ENCODE peak calls at places on chromosome 19, in four cellular contexts. One of them, this sample, is unnamed.
A peak's percentile ranks its signal among the peaks of the same experiment; 100 is the strongest.

GRCh38 chr19:3607398-3608078 is 863 bp upstream of the TBXA2R start:
- DNase-seq in K562: peak; percentile 84
- DNase-seq in H1: peak; percentile 77
- DNase-seq in GM12878: no peak
- DNase-seq in this sample: no peak

GRCh38 chr19:32748497-32748896 is 28.9 kb downstream of the TDRD12 start:
- DNase-seq in K562: peak; percentile 34
- DNase-seq in H1: peak; percentile 44
- DNase-seq in GM12878: no peak
- DNase-seq in this sample: no peak

GRCh38 chr19:5338661-5339469 is 1.7 kb downstream of the PTPRS start:
- DNase-seq in K562: peak; percentile 34
- DNase-seq in H1: no peak
- DNase-seq in GM12878: no peak
- DNase-seq in this sample: no peak

GRCh38 chr19:55678121-55678671 is 3.2 kb downstream of the EPN1 start:
- DNase-seq in K562: no peak
- DNase-seq in H1: no peak
- DNase-seq in GM12878: peak; percentile 88
- DNase-seq in this sample: no peak

GRCh38 chr19:47587295-47587694 is 14.3 kb upstream of the ZNF541 start:
- DNase-seq in K562: no peak
- DNase-seq in H1: no peak
- DNase-seq in GM12878: no peak
- DNase-seq in this sample: peak; percentile 51

GRCh38 chr19:17213334-17213733 is 1.8 kb upstream of the USE1 start:
- DNase-seq in K562: no peak
- DNase-seq in H1: no peak
- DNase-seq in GM12878: no peak
- DNase-seq in this sample: no peak

GRCh38 chr19:43651758-43652545 is 12.3 kb upstream of the CADM4 start:
- DNase-seq in K562: peak; percentile 89
- DNase-seq in H1: peak; percentile 80
- DNase-seq in GM12878: no peak
- DNase-seq in this sample: peak; percentile 65

GRCh38 chr19:8392017-8392591 is 1.9 kb downstream of the RAB11B start:
- DNase-seq in K562: no peak
- DNase-seq in H1: no peak
- DNase-seq in GM12878: no peak
- DNase-seq in this sample: no peak

GRCh38 chr19:13850910-13851753 is 25.8 kb upstream of the NANOS3 start:
- DNase-seq in K562: peak; percentile 79
- DNase-seq in H1: no peak
- DNase-seq in GM12878: no peak
- DNase-seq in this sample: peak; percentile 94

GRCh38 chr19:17348700-17349099 is 11.3 kb downstream of the GTPBP3 start:
- DNase-seq in K562: no peak
- DNase-seq in H1: peak; percentile 64
- DNase-seq in GM12878: no peak
- DNase-seq in this sample: peak; percentile 53

GRCh38 chr19:33631628-33631995 is 9.9 kb downstream of the CHST8 start:
- DNase-seq in K562: no peak
- DNase-seq in H1: peak; percentile 41
- DNase-seq in GM12878: no peak
- DNase-seq in this sample: no peak

GRCh38 chr19:4867534-4868285 is at the start of gene PLIN3:
- DNase-seq in K562: peak; percentile 96
- DNase-seq in H1: peak; percentile 99
- DNase-seq in GM12878: peak; percentile 65
- DNase-seq in this sample: peak; percentile 93

GRCh38 chr19:16888629-16889371 is at the start of gene F2RL3:
- DNase-seq in K562: peak; percentile 90
- DNase-seq in H1: no peak
- DNase-seq in GM12878: no peak
- DNase-seq in this sample: peak; percentile 22

GRCh38 chr19:45779231-45780145 is 2.8 kb downstream of the DMPK start:
- DNase-seq in K562: peak; percentile 96
- DNase-seq in H1: peak; percentile 100
- DNase-seq in GM12878: peak; percentile 63
- DNase-seq in this sample: no peak

GRCh38 chr19:34962281-34962944 is 1.6 kb downstream of the ZNF792 start:
- DNase-seq in K562: peak; percentile 86
- DNase-seq in H1: no peak
- DNase-seq in GM12878: no peak
- DNase-seq in this sample: peak; percentile 16

GRCh38 chr19:29836409-29836825 is 24.6 kb downstream of the CCNE1 start:
- DNase-seq in K562: no peak
- DNase-seq in H1: no peak
- DNase-seq in GM12878: peak; percentile 86
- DNase-seq in this sample: no peak

GRCh38 chr19:41412953-41413352 is 14.2 kb downstream of the B3GNT8 start:
- DNase-seq in K562: no peak
- DNase-seq in H1: no peak
- DNase-seq in GM12878: no peak
- DNase-seq in this sample: no peak

GRCh38 chr19:56105090-56105701 is 15.9 kb downstream of the ZNF787 start:
- DNase-seq in K562: no peak
- DNase-seq in H1: peak; percentile 89
- DNase-seq in GM12878: no peak
- DNase-seq in this sample: peak; percentile 33

GRCh38 chr19:14959263-14959662 is 18.0 kb downstream of the OR7C2 start:
- DNase-seq in K562: no peak
- DNase-seq in H1: no peak
- DNase-seq in GM12878: no peak
- DNase-seq in this sample: no peak

GRCh38 chr19:46376241-46377153 is 29.6 kb downstream of the PPP5C start:
- DNase-seq in K562: no peak
- DNase-seq in H1: no peak
- DNase-seq in GM12878: no peak
- DNase-seq in this sample: no peak

GRCh38 chr19:8592231-8593009 is 15.2 kb upstream of the MYO1F start:
- DNase-seq in K562: peak; percentile 92
- DNase-seq in H1: peak; percentile 100
- DNase-seq in GM12878: no peak
- DNase-seq in this sample: peak; percentile 95

GRCh38 chr19:19110410-19111137 is 27.7 kb downstream of the TMEM161A start:
- DNase-seq in K562: no peak
- DNase-seq in H1: no peak
- DNase-seq in GM12878: no peak
- DNase-seq in this sample: no peak

GRCh38 chr19:5339950-5340636 is 519 bp downstream of the PTPRS start:
- DNase-seq in K562: peak; percentile 27
- DNase-seq in H1: no peak
- DNase-seq in GM12878: no peak
- DNase-seq in this sample: no peak

GRCh38 chr19:56149656-56150038 is 8.6 kb downstream of the ZNF444 start:
- DNase-seq in K562: no peak
- DNase-seq in H1: no peak
- DNase-seq in GM12878: no peak
- DNase-seq in this sample: no peak

GRCh38 chr19:29247912-29248311 is 35.0 kb upstream of the UQCRFS1 start:
- DNase-seq in K562: no peak
- DNase-seq in H1: no peak
- DNase-seq in GM12878: no peak
- DNase-seq in this sample: no peak

GRCh38 chr19:57559008-57559403 is 657 bp downstream of the ZNF550 start:
- DNase-seq in K562: peak; percentile 21
- DNase-seq in H1: no peak
- DNase-seq in GM12878: no peak
- DNase-seq in this sample: no peak

GRCh38 chr19:46221981-46222610 is 7.4 kb upstream of the IGFL1 start:
- DNase-seq in K562: no peak
- DNase-seq in H1: peak; percentile 50
- DNase-seq in GM12878: no peak
- DNase-seq in this sample: peak; percentile 34

GRCh38 chr19:8635422-8635821 is 5.0 kb downstream of the NFILZ start:
- DNase-seq in K562: no peak
- DNase-seq in H1: no peak
- DNase-seq in GM12878: no peak
- DNase-seq in this sample: peak; percentile 16

GRCh38 chr19:50679177-50680125 is 30.2 kb downstream of the C19orf81 start:
- DNase-seq in K562: peak; percentile 92
- DNase-seq in H1: peak; percentile 96
- DNase-seq in GM12878: peak; percentile 61
- DNase-seq in this sample: peak; percentile 66

GRCh38 chr19:10230155-10230903 is 802 bp downstream of the S1PR2 start:
- DNase-seq in K562: no peak
- DNase-seq in H1: peak; percentile 83
- DNase-seq in GM12878: no peak
- DNase-seq in this sample: peak; percentile 58

GRCh38 chr19:17404015-17404414 is 1.4 kb downstream of the BST2 start:
- DNase-seq in K562: peak; percentile 75
- DNase-seq in H1: no peak
- DNase-seq in GM12878: no peak
- DNase-seq in this sample: no peak

GRCh38 chr19:58395220-58395978 is at the start of gene RNF225:
- DNase-seq in K562: no peak
- DNase-seq in H1: peak; percentile 83
- DNase-seq in GM12878: no peak
- DNase-seq in this sample: no peak

GRCh38 chr19:47613165-47614146 is 4.5 kb downstream of the BICRA start:
- DNase-seq in K562: peak; percentile 25
- DNase-seq in H1: peak; percentile 71
- DNase-seq in GM12878: no peak
- DNase-seq in this sample: peak; percentile 70

GRCh38 chr19:32448026-32448425 is 42.5 kb downstream of the DPY19L3 start:
- DNase-seq in K562: no peak
- DNase-seq in H1: no peak
- DNase-seq in GM12878: no peak
- DNase-seq in this sample: peak; percentile 15

GRCh38 chr19:42455621-42456081 is 12.9 kb upstream of the CXCL17 start:
- DNase-seq in K562: no peak
- DNase-seq in H1: no peak
- DNase-seq in GM12878: no peak
- DNase-seq in this sample: no peak

GRCh38 chr19:45293682-45294081 is 29.0 kb downstream of the CKM start:
- DNase-seq in K562: no peak
- DNase-seq in H1: no peak
- DNase-seq in GM12878: no peak
- DNase-seq in this sample: no peak

GRCh38 chr19:40609561-40610395 is 8.6 kb downstream of the LTBP4 start:
- DNase-seq in K562: peak; percentile 95
- DNase-seq in H1: peak; percentile 99
- DNase-seq in GM12878: peak; percentile 70
- DNase-seq in this sample: no peak

GRCh38 chr19:38506723-38507550 is 73.4 kb downstream of the RYR1 start:
- DNase-seq in K562: peak; percentile 99
- DNase-seq in H1: peak; percentile 99
- DNase-seq in GM12878: peak; percentile 63
- DNase-seq in this sample: no peak
- TF ChIP-seq CHD1 in K562: no peak
- TF ChIP-seq CHD1 in H1: no peak
- TF ChIP-seq CHD1 in GM12878: no peak
- TF ChIP-seq CHD1 in this sample: no peak

GRCh38 chr19:31066385-31066784 is 282.9 kb downstream of the TSHZ3 start:
- DNase-seq in K562: no peak
- DNase-seq in H1: no peak
- DNase-seq in GM12878: no peak
- DNase-seq in this sample: peak; percentile 78
- TF ChIP-seq CHD1 in K562: no peak
- TF ChIP-seq CHD1 in H1: no peak
- TF ChIP-seq CHD1 in GM12878: no peak
- TF ChIP-seq CHD1 in this sample: no peak

GRCh38 chr19:2081873-2082810 is 14.0 kb downstream of the MOB3A start:
- DNase-seq in K562: no peak
- DNase-seq in H1: no peak
- DNase-seq in GM12878: no peak
- DNase-seq in this sample: no peak
- TF ChIP-seq CHD1 in K562: no peak
- TF ChIP-seq CHD1 in H1: no peak
- TF ChIP-seq CHD1 in GM12878: no peak
- TF ChIP-seq CHD1 in this sample: no peak

GRCh38 chr19:49340865-49341718 is 5.9 kb downstream of the CD37 start:
- DNase-seq in K562: no peak
- DNase-seq in H1: no peak
- DNase-seq in GM12878: no peak
- DNase-seq in this sample: no peak

GRCh38 chr19:49338023-49338677 is 2.9 kb downstream of the CD37 start:
- DNase-seq in K562: no peak
- DNase-seq in H1: peak; percentile 75
- DNase-seq in GM12878: no peak
- DNase-seq in this sample: no peak

GRCh38 chr19:49338691-49339363 is 3.6 kb downstream of the CD37 start:
- DNase-seq in K562: peak; percentile 87
- DNase-seq in H1: peak; percentile 99
- DNase-seq in GM12878: no peak
- DNase-seq in this sample: no peak

GRCh38 chr19:49340069-49340864 is 5.1 kb downstream of the CD37 start:
- DNase-seq in K562: peak; percentile 76
- DNase-seq in H1: peak; percentile 75
- DNase-seq in GM12878: peak; percentile 93
- DNase-seq in this sample: no peak

DNA sequence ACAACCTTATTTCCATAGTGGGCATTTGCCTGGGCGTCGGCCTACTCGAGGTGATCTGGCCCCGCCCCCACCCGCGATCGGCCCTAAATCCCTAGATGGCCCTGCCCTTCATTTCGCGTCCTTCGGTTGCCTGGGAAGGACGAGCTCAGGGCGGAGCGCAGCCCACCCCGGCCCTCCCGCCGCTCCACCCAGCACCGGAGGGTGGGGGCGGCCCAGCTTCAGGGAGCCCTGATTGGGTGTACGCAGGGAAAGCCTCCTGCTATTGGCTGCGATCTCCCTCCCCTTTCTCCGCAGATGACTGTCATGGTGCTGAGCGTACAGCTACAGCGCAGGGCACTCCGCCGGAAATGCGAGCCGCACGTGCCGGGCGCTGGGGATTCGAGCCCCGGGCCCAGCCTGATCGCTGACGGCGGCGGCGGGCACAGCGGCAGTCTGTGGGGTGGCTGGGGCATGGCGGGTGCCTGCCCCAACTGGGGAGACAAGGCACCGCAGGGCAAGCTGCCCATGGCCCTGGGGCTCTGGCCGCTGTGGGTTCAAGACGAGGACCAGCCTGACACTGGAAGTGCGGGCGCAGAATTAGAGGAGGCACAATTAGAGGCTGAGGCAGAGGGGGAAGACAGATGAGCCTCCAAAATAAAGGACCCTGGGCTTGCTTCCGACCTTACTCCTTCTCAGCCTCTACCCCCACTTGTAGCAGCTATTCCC is 4.3 kb downstream of the CD37 start:
- DNase-seq in K562: peak; percentile 49
- DNase-seq in H1: peak; percentile 89
- DNase-seq in GM12878: no peak
- DNase-seq in this sample: peak; percentile 50
- TF ChIP-seq CHD1 in K562: no peak
- TF ChIP-seq CHD1 in H1: no peak
- TF ChIP-seq CHD1 in GM12878: no peak
- TF ChIP-seq CHD1 in this sample: no peak

This sample was measured in IMR-90.